ENCODE peak calls at places on chromosomes 11 and 22, in six cellular contexts. Z is stimulated activated CD4-positive, alpha-beta T cell treated with anti-CD3 and anti-CD28 coated beads, Interleukin-4, amount 100 ng/mL, for 1 hour; B is neural crest cell; L is iPS-NIHi11; R is activated CD4-positive, alpha-beta memory T cell treated with anti-CD3 and anti-CD28 coated beads for 36 hours; Q is skeletal muscle cell. E is an unnamed sample.

GRCh38 chr22:17788528-17789378 is 14.5 kb upstream of the BID start:
- DNase-seq in Z (no peak), B (no peak), L (no peak), R (no peak), Q (no peak), E (no peak)

GRCh38 chr22:28911777-28912669 is 28.7 kb downstream of the ZNRF3 start:
- DNase-seq in Z (no peak), B (no peak), L (no peak), R (no peak), Q (no peak), E (no peak)

GRCh38 chr11:42967653-42968052 is 344.1 kb upstream of the API5 start:
- DNase-seq in Z (no peak), B (no peak), L (no peak), R (no peak), Q (no peak), E (no peak)

GRCh38 chr11:113105584-113105983 is 144.4 kb downstream of the NCAM1 start:
- DNase-seq in Z (no peak), B (no peak), L (no peak), R (no peak), Q (no peak), E (no peak)

GRCh38 chr11:46832511-46833214 is 13.4 kb downstream of the CKAP5 start:
- DNase-seq in Z (no peak), B (no peak), L (no peak), R (no peak), Q (no peak), E (no peak)

GRCh38 chr11:13486926-13487660 is 8.7 kb downstream of the PTH start:
- DNase-seq in Z (peak), B (peak), L (peak), R (peak), Q (no peak), E (no peak)

GRCh38 chr11:92383430-92383829 is 158.8 kb downstream of the FAT3 start:
- DNase-seq in Z (no peak), B (no peak), L (no peak), R (no peak), Q (peak), E (no peak)

GRCh38 chr11:77411717-77412441 is 62.0 kb downstream of the PAK1 start:
- DNase-seq in Z (peak), B (peak), L (peak), R (peak), Q (peak), E (peak)

GRCh38 chr11:536841-537621 is at the start of gene LRRC56:
- DNase-seq in Z (peak), B (peak), L (peak), R (peak), Q (peak), E (peak)

E was measured in non-pigmented ciliary epithelial cell.